ENCODE peak calls at places on chromosomes 2 and 18, in five cellular contexts. N, Z, O, K and J are unnamed samples.

GRCh38 chr2:43852196-43852730 is 13.5 kb downstream of the ABCG8 start:
- DNase-seq in N (no peak), Z (no peak), O (peak; percentile 57), K (no peak), J (no peak)

GRCh38 chr2:28735511-28735910 is 16.1 kb upstream of the PPP1CB start:
- DNase-seq in N (no peak), Z (no peak), O (no peak), K (no peak), J (no peak)

GRCh38 chr2:189298038-189298437 is 118.5 kb upstream of the COL5A2 start:
- DNase-seq in N (no peak), Z (no peak), O (no peak), K (no peak), J (no peak)

GRCh38 chr2:235406420-235406819 is 87.4 kb upstream of the AGAP1 start:
- DNase-seq in N (no peak), Z (peak; percentile 72), O (no peak), K (no peak), J (no peak)

GRCh38 chr2:241768850-241769249 is 7.8 kb upstream of the GAL3ST2 start:
- DNase-seq in N (no peak), Z (no peak), O (no peak), K (no peak), J (no peak)

GRCh38 chr2:62589691-62590356 is 83.8 kb upstream of the TMEM17 start:
- DNase-seq in N (no peak), Z (no peak), O (no peak), K (no peak), J (no peak)

GRCh38 chr2:127575185-127575765 is 39.8 kb downstream of the MYO7B start:
- DNase-seq in N (peak; percentile 91), Z (no peak), O (no peak), K (no peak), J (no peak)

GRCh38 chr18:22767653-22768052 is 165.5 kb upstream of the RBBP8 start:
- DNase-seq in N (no peak), Z (no peak), O (no peak), K (no peak), J (no peak)

GRCh38 chr2:222859786-222860726 is 780 bp upstream of the ACSL3 start:
- DNase-seq in N (no peak), Z (peak; percentile 68), O (no peak), K (peak; percentile 82), J (no peak)

GRCh38 chr18:24027156-24027555 is 12.6 kb downstream of the TTC39C start:
- DNase-seq in N (peak; percentile 94), Z (no peak), O (no peak), K (peak; percentile 64), J (no peak)

GRCh38 chr2:29139152-29139551 is 23.9 kb downstream of the CLIP4 start:
- DNase-seq in N (no peak), Z (no peak), O (no peak), K (peak; percentile 82), J (no peak)